ENCODE peak calls at places on chromosomes 16 and 17, in five cellular contexts. S is sigmoid colon; N is heart left ventricle; Y is CD8-positive, alpha-beta T cell; U is GM20000. E is an unnamed sample.
A peak's percentile ranks its signal among the peaks of the same experiment; 100 is the strongest.

GRCh38 chr17:50920891-50921595 is 54.9 kb upstream of the TOB1 start:
- DNase-seq in S (no peak), N (no peak), Y (no peak), U (no peak), E (no peak)

GRCh38 chr16:55297062-55297909 is 26.7 kb upstream of the IRX6 start:
- DNase-seq in S (no peak), N (no peak), Y (no peak), U (no peak), E (no peak)

GRCh38 chr17:29844339-29845048 is 85.5 kb downstream of the SSH2 start:
- DNase-seq in S (no peak), N (peak; percentile 29), Y (no peak), U (no peak), E (peak; percentile 48)

GRCh38 chr17:62781826-62782225 is 26.3 kb downstream of the MARCHF10 start:
- DNase-seq in S (no peak), N (no peak), Y (no peak), U (no peak), E (peak; percentile 88)

GRCh38 chr17:49216953-49217650 is 6.6 kb downstream of the ABI3 start:
- DNase-seq in S (peak; percentile 77), N (peak; percentile 73), Y (no peak), U (peak; percentile 19), E (no peak)

GRCh38 chr16:74695450-74696422 is 4.9 kb downstream of the MLKL start:
- DNase-seq in S (peak; percentile 93), N (peak; percentile 83), Y (peak; percentile 57), U (peak; percentile 87), E (peak; percentile 97)

GRCh38 chr16:65099607-65100006 is 22.3 kb downstream of the CDH11 start:
- DNase-seq in S (no peak), N (no peak), Y (no peak), U (no peak), E (no peak)

GRCh38 chr16:4042581-4042980 is 73.7 kb downstream of the ADCY9 start:
- DNase-seq in S (peak; percentile 18), N (no peak), Y (no peak), U (no peak), E (no peak)

GRCh38 chr16:76705883-76706282 is 428.7 kb downstream of the CNTNAP4 start:
- DNase-seq in S (no peak), N (no peak), Y (no peak), U (no peak), E (no peak)

GRCh38 chr17:82384730-82385429 is 13.3 kb downstream of the UTS2R start:
- DNase-seq in S (no peak), N (peak; percentile 40), Y (no peak), U (no peak), E (no peak)

GRCh38 chr16:67862623-67863583 is 9.9 kb upstream of the EDC4 start:
- DNase-seq in S (peak; percentile 85), N (peak; percentile 88), Y (no peak), U (no peak), E (peak; percentile 63)

GRCh38 chr16:17461951-17462729 is 8.6 kb downstream of the XYLT1 start:
- DNase-seq in S (no peak), N (no peak), Y (no peak), U (no peak), E (no peak)

GRCh38 chr16:66515543-66516171 is 34.3 kb downstream of the TK2 start:
- DNase-seq in S (peak; percentile 67), N (no peak), Y (no peak), U (no peak), E (peak; percentile 76)

GRCh38 chr17:30246460-30246859 is 11.0 kb upstream of the SLC6A4 start:
- DNase-seq in S (no peak), N (no peak), Y (no peak), U (no peak), E (no peak)

GRCh38 chr17:57988301-57989010 is 402 bp upstream of the VEZF1 start:
- DNase-seq in S (peak; percentile 90), N (peak; percentile 79), Y (peak; percentile 69), U (peak; percentile 90), E (peak; percentile 68)

GRCh38 chr17:31579265-31579664 is 187.8 kb downstream of the RAB11FIP4 start:
- DNase-seq in S (no peak), N (no peak), Y (no peak), U (no peak), E (peak; percentile 52)

GRCh38 chr17:19551708-19552148 is 18.1 kb downstream of the SLC47A1 start:
- DNase-seq in S (no peak), N (no peak), Y (no peak), U (no peak), E (no peak)

GRCh38 chr17:44555056-44555455 is 2.2 kb upstream of the FZD2 start:
- DNase-seq in S (no peak), N (no peak), Y (no peak), U (no peak), E (no peak)

GRCh38 chr16:67441289-67441753 is 10.4 kb downstream of the HSD11B2 start:
- DNase-seq in S (no peak), N (peak; percentile 80), Y (no peak), U (no peak), E (no peak)

GRCh38 chr17:32955155-32955554 is 27.2 kb downstream of the TMEM98 start:
- DNase-seq in S (no peak), N (no peak), Y (no peak), U (no peak), E (no peak)

GRCh38 chr16:12455287-12455798 is 348.3 kb downstream of the CPPED1 start:
- DNase-seq in S (no peak), N (peak; percentile 53), Y (peak; percentile 19), U (peak; percentile 52), E (peak; percentile 68)

GRCh38 chr17:63973930-63974593 is 1.3 kb upstream of the SCN4A start:
- DNase-seq in S (no peak), N (no peak), Y (no peak), U (no peak), E (no peak)

GRCh38 chr17:6495450-6496115 is 51.3 kb downstream of the PIMREG start:
- DNase-seq in S (peak; percentile 27), N (no peak), Y (no peak), U (no peak), E (no peak)

GRCh38 chr17:17990282-17990681 is 17.6 kb downstream of the DRC3 start:
- DNase-seq in S (no peak), N (no peak), Y (no peak), U (no peak), E (no peak)

GRCh38 chr17:17993852-17994251 is 21.2 kb downstream of the DRC3 start:
- DNase-seq in S (no peak), N (no peak), Y (no peak), U (no peak), E (no peak)

GRCh38 chr17:17993366-17993765 is 20.7 kb downstream of the DRC3 start:
- DNase-seq in S (no peak), N (no peak), Y (no peak), U (no peak), E (no peak)

GRCh38 chr17:17994770-17995169 is 22.1 kb downstream of the DRC3 start:
- DNase-seq in S (no peak), N (no peak), Y (no peak), U (no peak), E (peak; percentile 44)

DNA sequence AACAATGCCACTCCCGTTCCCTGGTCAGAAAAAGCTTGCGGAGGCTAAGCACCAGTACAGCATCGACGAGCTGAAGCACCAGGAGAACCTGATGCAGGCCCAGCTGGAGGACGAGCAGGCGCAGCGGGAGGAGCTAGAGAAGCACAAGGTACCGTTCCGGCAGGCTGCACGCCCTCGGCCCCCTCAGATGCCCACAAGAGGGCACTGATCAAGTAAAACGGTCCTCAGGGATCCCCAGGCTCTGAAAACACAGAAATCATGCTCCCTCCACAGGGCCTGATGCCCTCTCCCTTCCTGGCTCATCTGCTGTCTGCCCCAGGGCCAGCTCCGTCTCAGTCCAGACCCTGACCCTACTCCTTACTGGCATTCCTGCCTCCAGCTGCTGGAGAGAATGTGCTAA is 21.6 kb downstream of the DRC3 start:
- DNase-seq in S (no peak), N (no peak), Y (no peak), U (no peak), E (peak; percentile 45)
- TF ChIP-seq CTCF in S (no peak), N (peak; percentile 51), Y (peak; percentile 11), U (no peak), E (peak; percentile 51)

DNA sequence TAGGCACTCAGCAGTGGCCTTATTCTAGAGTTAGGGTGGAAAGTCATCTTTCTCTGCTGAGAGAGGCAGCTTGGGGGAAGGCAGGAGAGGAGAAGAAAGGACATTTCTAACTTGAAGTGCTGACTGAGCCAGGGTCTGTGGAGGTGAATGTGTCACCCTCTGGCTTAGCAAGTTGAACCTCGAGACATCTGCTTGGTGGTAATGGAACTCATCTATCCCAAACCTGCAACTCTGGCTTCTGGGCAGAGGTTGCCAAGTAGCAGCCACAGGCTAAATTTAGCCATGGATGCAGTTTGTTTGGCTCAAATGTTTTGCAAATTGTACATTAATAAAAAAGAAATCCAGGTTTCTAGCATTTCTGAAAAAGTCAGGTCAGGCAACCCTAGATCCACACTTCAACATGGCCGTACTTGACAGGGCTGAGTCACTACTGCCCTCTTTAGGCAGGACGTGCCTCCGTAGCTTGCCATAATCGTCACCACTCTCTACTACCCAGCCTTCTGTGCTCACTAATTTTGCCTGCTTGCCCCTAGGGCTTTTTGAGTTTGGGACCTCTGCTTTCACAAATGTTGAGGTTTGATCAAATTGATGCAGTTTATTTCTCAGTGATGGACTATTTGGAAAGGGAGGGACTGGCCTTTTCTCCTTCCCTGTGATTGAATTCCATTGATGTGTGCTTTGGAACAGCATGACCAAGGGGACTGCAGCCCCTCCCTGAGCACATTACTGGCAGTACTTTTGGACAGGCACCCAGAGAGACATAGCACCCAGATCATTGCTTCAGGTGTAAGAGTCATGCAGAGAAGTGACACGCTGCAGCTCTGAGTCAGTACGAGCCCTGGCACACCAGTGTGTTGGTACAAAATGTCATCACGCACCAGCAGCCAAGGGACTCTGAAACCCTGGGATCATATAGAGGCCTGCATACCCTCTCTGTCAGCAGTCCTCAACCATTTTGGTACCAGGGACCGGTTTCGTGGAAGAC is 5.2 kb downstream of the CDH13 start:
- DNase-seq in S (peak; percentile 29), N (no peak), Y (no peak), U (no peak), E (peak; percentile 49)
- TF ChIP-seq CTCF in S (no peak), N (peak; percentile 46), Y (no peak), U (peak; percentile 7), E (peak; percentile 65)

DNA sequence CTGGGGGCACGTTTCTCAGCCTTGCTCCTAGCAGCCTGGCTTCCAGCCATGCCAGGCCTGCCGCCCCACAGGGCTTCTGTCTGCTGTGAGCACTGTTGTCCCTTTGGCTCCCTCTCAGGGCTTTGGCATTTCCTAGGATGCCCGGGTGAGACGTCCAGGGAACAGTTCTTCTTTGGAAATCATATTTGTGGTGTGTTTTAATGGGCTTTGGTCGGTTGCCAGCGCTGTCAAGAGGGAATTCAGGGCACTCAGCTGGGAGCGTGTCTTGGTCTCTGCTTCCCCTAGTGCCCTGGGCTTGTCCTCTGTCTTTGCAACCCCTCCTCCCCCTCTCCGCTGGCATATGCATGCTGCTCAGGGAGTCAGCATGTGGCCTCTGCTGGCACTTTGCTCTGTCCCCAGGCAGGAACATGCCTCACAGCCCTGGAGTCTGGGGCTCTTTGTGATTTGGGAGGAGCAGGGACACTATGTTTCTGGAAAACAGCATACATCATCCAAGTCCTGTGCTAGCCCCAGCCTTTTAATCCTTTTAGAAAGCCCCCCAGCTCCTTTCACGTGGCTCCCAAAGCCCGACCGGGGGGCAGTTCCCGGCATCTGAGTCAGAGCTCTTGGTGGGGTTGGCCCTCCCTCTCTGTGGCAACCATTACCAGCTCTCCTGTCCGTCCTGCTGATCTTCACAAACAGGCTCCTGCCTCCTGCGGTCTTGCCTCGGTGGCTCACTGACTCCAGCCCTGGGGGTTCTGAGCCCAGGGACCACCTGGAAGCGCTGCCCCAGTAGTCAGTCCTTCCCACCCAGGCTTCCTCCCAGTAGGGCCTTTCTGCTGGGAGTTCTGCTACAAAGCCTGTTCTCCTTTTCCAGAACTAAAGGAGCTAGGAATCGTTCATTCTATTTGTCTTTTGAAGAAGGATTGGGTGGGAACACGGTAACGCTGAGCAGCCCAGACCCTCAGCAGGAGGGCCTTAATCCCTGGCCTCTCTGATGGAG is 26.7 kb downstream of the SAP30BP start:
- DNase-seq in S (peak; percentile 96), N (peak; percentile 73), Y (no peak), U (no peak), E (peak; percentile 80)
- TF ChIP-seq CTCF in S (no peak), N (peak; percentile 17), Y (no peak), U (no peak), E (peak; percentile 10)

GRCh38 chr16:59591480-59591879 is 857.4 kb upstream of the GOT2 start:
- DNase-seq in S (no peak), N (no peak), Y (no peak), U (no peak), E (peak; percentile 62)
- TF ChIP-seq CTCF in S (no peak), N (no peak), Y (no peak), U (no peak), E (peak; percentile 41)

E was measured in choroid plexus epithelial cell.